ENCODE peak calls at places on chromosome 14, in five cellular contexts. One of them, this sample, is unnamed.
A peak's percentile ranks its signal among the peaks of the same experiment; 100 is the strongest.

GRCh38 chr14:105980224-105980623 is 453.8 kb downstream of the TMEM121 start:
- DNase-seq in trophoblast cell: no peak
- DNase-seq in H9: no peak
- DNase-seq in neuronal stem cell: no peak
- DNase-seq in IMR-90: no peak
- DNase-seq in this sample: no peak

GRCh38 chr14:99596071-99596627 is 7.9 kb downstream of the CCDC85C start:
- DNase-seq in IMR-90: no peak
- DNase-seq in H9: no peak
- DNase-seq in neuronal stem cell: no peak
- DNase-seq in trophoblast cell: no peak
- DNase-seq in this sample: no peak

GRCh38 chr14:29442720-29443119 is 484.9 kb downstream of the PRKD1 start:
- DNase-seq in H9: no peak
- DNase-seq in IMR-90: peak; percentile 79
- DNase-seq in trophoblast cell: no peak
- DNase-seq in neuronal stem cell: no peak
- DNase-seq in this sample: no peak

GRCh38 chr14:84482256-84483071 is 1047.5 kb upstream of the FLRT2 start:
- DNase-seq in trophoblast cell: no peak
- DNase-seq in H9: no peak
- DNase-seq in IMR-90: peak; percentile 75
- DNase-seq in neuronal stem cell: peak; percentile 12
- DNase-seq in this sample: no peak

GRCh38 chr14:30779210-30779609 is 95.1 kb upstream of the COCH start:
- DNase-seq in trophoblast cell: no peak
- DNase-seq in H9: no peak
- DNase-seq in IMR-90: peak; percentile 48
- DNase-seq in neuronal stem cell: no peak
- DNase-seq in this sample: no peak

GRCh38 chr14:24224618-24225071 is 7.5 kb downstream of the NEDD8 start:
- DNase-seq in neuronal stem cell: no peak
- DNase-seq in IMR-90: peak; percentile 87
- DNase-seq in trophoblast cell: no peak
- DNase-seq in H9: no peak
- DNase-seq in this sample: no peak

GRCh38 chr14:63875311-63875710 is 22.5 kb downstream of the SYNE2 start:
- DNase-seq in H9: no peak
- DNase-seq in IMR-90: peak; percentile 91
- DNase-seq in trophoblast cell: no peak
- DNase-seq in neuronal stem cell: no peak
- DNase-seq in this sample: no peak

GRCh38 chr14:61140271-61140670 is 140.9 kb downstream of the TMEM30B start:
- DNase-seq in H9: no peak
- DNase-seq in trophoblast cell: no peak
- DNase-seq in neuronal stem cell: no peak
- DNase-seq in IMR-90: peak; percentile 37
- DNase-seq in this sample: no peak

GRCh38 chr14:53599221-53599945 is 357.2 kb downstream of the BMP4 start:
- DNase-seq in H9: no peak
- DNase-seq in trophoblast cell: no peak
- DNase-seq in neuronal stem cell: no peak
- DNase-seq in IMR-90: peak; percentile 12
- DNase-seq in this sample: no peak

GRCh38 chr14:104895786-104896642 is 28.7 kb upstream of the PLD4 start:
- DNase-seq in trophoblast cell: no peak
- DNase-seq in neuronal stem cell: no peak
- DNase-seq in IMR-90: no peak
- DNase-seq in H9: peak; percentile 26
- DNase-seq in this sample: peak; percentile 46

GRCh38 chr14:103739793-103740501 is 24.3 kb downstream of the ZFYVE21 start:
- DNase-seq in H9: no peak
- DNase-seq in trophoblast cell: no peak
- DNase-seq in IMR-90: no peak
- DNase-seq in neuronal stem cell: no peak
- DNase-seq in this sample: no peak

GRCh38 chr14:89190779-89191513 is 226.1 kb downstream of the FOXN3 start:
- DNase-seq in H9: peak; percentile 43
- DNase-seq in trophoblast cell: peak; percentile 17
- DNase-seq in IMR-90: no peak
- DNase-seq in neuronal stem cell: peak; percentile 14
- DNase-seq in this sample: no peak

GRCh38 chr14:53742226-53742607 is 214.4 kb downstream of the BMP4 start:
- DNase-seq in IMR-90: no peak
- DNase-seq in H9: no peak
- DNase-seq in trophoblast cell: no peak
- DNase-seq in neuronal stem cell: peak; percentile 42
- DNase-seq in this sample: peak; percentile 29

GRCh38 chr14:77039285-77040058 is 11.0 kb upstream of the IRF2BPL start:
- DNase-seq in IMR-90: peak; percentile 69
- DNase-seq in trophoblast cell: no peak
- DNase-seq in H9: no peak
- DNase-seq in neuronal stem cell: no peak
- DNase-seq in this sample: no peak

GRCh38 chr14:23376477-23377200 is at the start of gene CMTM5:
- DNase-seq in IMR-90: no peak
- DNase-seq in H9: peak; percentile 66
- DNase-seq in trophoblast cell: no peak
- DNase-seq in neuronal stem cell: peak; percentile 51
- DNase-seq in this sample: peak; percentile 71

GRCh38 chr14:90611936-90612335 is 204.3 kb downstream of the TTC7B start:
- DNase-seq in neuronal stem cell: no peak
- DNase-seq in H9: no peak
- DNase-seq in trophoblast cell: no peak
- DNase-seq in IMR-90: no peak
- DNase-seq in this sample: no peak

GRCh38 chr14:47674148-47674545 is 1.3 kb downstream of the MDGA2 start:
- DNase-seq in H9: peak; percentile 38
- DNase-seq in neuronal stem cell: no peak
- DNase-seq in trophoblast cell: no peak
- DNase-seq in IMR-90: no peak
- DNase-seq in this sample: no peak

GRCh38 chr14:106491851-106492250 is 965.5 kb downstream of the TMEM121 start:
- DNase-seq in H9: no peak
- DNase-seq in trophoblast cell: no peak
- DNase-seq in IMR-90: no peak
- DNase-seq in neuronal stem cell: no peak
- DNase-seq in this sample: no peak

GRCh38 chr14:52360831-52361230 is 46.7 kb downstream of the PTGER2 start:
- DNase-seq in trophoblast cell: no peak
- DNase-seq in H9: no peak
- DNase-seq in neuronal stem cell: no peak
- DNase-seq in IMR-90: no peak
- DNase-seq in this sample: no peak

GRCh38 chr14:91374897-91375747 is 42.5 kb downstream of the CCDC88C start:
- DNase-seq in neuronal stem cell: peak; percentile 72
- DNase-seq in trophoblast cell: no peak
- DNase-seq in H9: no peak
- DNase-seq in IMR-90: no peak
- DNase-seq in this sample: no peak

GRCh38 chr14:104388011-104388521 is 191.5 kb upstream of the C14orf180 start:
- DNase-seq in neuronal stem cell: no peak
- DNase-seq in trophoblast cell: no peak
- DNase-seq in IMR-90: no peak
- DNase-seq in H9: peak; percentile 18
- DNase-seq in this sample: no peak

GRCh38 chr14:86673523-86673969 is 1143.6 kb downstream of the FLRT2 start:
- DNase-seq in IMR-90: peak; percentile 1
- DNase-seq in H9: no peak
- DNase-seq in trophoblast cell: no peak
- DNase-seq in neuronal stem cell: no peak
- DNase-seq in this sample: no peak

GRCh38 chr14:88515499-88516221 is 39.1 kb downstream of the PTPN21 start:
- DNase-seq in H9: no peak
- DNase-seq in trophoblast cell: no peak
- DNase-seq in neuronal stem cell: no peak
- DNase-seq in IMR-90: no peak
- DNase-seq in this sample: no peak

GRCh38 chr14:73634333-73634833 is 10.4 kb upstream of the DNAL1 start:
- DNase-seq in trophoblast cell: no peak
- DNase-seq in H9: peak; percentile 93
- DNase-seq in neuronal stem cell: peak; percentile 45
- DNase-seq in IMR-90: no peak
- DNase-seq in this sample: peak; percentile 93

GRCh38 chr14:30191639-30192279 is 264.1 kb upstream of the PRKD1 start:
- DNase-seq in trophoblast cell: no peak
- DNase-seq in IMR-90: peak; percentile 47
- DNase-seq in H9: no peak
- DNase-seq in neuronal stem cell: no peak
- DNase-seq in this sample: no peak

GRCh38 chr14:76011959-76012802 is 26.6 kb downstream of the IFT43 start:
- DNase-seq in IMR-90: peak; percentile 87
- DNase-seq in trophoblast cell: no peak
- DNase-seq in H9: peak; percentile 31
- DNase-seq in neuronal stem cell: no peak
- DNase-seq in this sample: no peak

GRCh38 chr14:31545328-31545727 is 15.9 kb upstream of the NUBPL start:
- DNase-seq in neuronal stem cell: no peak
- DNase-seq in IMR-90: no peak
- DNase-seq in H9: no peak
- DNase-seq in trophoblast cell: no peak
- DNase-seq in this sample: no peak

GRCh38 chr14:91171291-91171690 is 57.4 kb downstream of the DGLUCY start:
- DNase-seq in trophoblast cell: no peak
- DNase-seq in neuronal stem cell: no peak
- DNase-seq in H9: no peak
- DNase-seq in IMR-90: no peak
- DNase-seq in this sample: no peak

GRCh38 chr14:69636718-69637480 is 25.5 kb downstream of the SUSD6 start:
- DNase-seq in trophoblast cell: no peak
- DNase-seq in H9: no peak
- DNase-seq in IMR-90: no peak
- DNase-seq in neuronal stem cell: no peak
- DNase-seq in this sample: no peak
- H4K91ac ChIP-seq in trophoblast cell: no peak overlapping the region
- H4K91ac ChIP-seq in H9: no peak overlapping the region
- H4K91ac ChIP-seq in IMR-90: peak overlapping the region; percentile 49
- H4K91ac ChIP-seq in neuronal stem cell: no peak overlapping the region
- H4K91ac ChIP-seq in this sample: peak overlapping the region; percentile 63

GRCh38 chr14:81533536-81534343 is at the start of gene SEL1L:
- DNase-seq in IMR-90: peak; percentile 99
- DNase-seq in H9: peak; percentile 100
- DNase-seq in trophoblast cell: peak; percentile 100
- DNase-seq in neuronal stem cell: peak; percentile 100
- DNase-seq in this sample: peak; percentile 99
- H4K91ac ChIP-seq in IMR-90: no peak within 1 kb of the TSS
- H4K91ac ChIP-seq in H9: no peak within 1 kb of the TSS
- H4K91ac ChIP-seq in trophoblast cell: peak within 1 kb of the TSS; percentile 55
- H4K91ac ChIP-seq in neuronal stem cell: no peak within 1 kb of the TSS
- H4K91ac ChIP-seq in this sample: no peak within 1 kb of the TSS

DNA sequence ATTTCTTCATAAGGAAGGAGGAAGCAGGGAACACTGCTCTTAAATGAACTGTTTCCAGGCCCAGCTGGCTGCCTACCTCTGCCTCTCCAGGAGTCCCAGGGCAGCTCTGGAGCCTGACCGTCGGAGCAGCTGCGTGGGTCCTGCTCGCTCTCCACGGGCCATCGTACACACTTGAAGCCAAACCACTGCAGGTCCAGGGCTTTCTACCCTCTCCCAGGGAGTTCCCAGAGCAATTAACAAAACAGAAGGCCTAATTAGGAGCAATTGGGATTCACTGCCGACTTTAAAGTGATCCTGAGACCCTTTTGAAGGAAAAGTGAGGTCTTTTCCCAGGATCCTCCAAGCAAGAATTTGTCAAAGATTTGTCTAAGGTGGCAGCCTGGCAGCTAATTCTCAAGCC is 76.9 kb downstream of the OTX2 start:
- DNase-seq in neuronal stem cell: no peak
- DNase-seq in IMR-90: no peak
- DNase-seq in trophoblast cell: no peak
- DNase-seq in H9: peak; percentile 67
- DNase-seq in this sample: peak; percentile 63
- H4K91ac ChIP-seq in neuronal stem cell: no peak overlapping the region
- H4K91ac ChIP-seq in IMR-90: no peak overlapping the region
- H4K91ac ChIP-seq in trophoblast cell: no peak overlapping the region
- H4K91ac ChIP-seq in H9: no peak overlapping the region
- H4K91ac ChIP-seq in this sample: no peak overlapping the region

DNA sequence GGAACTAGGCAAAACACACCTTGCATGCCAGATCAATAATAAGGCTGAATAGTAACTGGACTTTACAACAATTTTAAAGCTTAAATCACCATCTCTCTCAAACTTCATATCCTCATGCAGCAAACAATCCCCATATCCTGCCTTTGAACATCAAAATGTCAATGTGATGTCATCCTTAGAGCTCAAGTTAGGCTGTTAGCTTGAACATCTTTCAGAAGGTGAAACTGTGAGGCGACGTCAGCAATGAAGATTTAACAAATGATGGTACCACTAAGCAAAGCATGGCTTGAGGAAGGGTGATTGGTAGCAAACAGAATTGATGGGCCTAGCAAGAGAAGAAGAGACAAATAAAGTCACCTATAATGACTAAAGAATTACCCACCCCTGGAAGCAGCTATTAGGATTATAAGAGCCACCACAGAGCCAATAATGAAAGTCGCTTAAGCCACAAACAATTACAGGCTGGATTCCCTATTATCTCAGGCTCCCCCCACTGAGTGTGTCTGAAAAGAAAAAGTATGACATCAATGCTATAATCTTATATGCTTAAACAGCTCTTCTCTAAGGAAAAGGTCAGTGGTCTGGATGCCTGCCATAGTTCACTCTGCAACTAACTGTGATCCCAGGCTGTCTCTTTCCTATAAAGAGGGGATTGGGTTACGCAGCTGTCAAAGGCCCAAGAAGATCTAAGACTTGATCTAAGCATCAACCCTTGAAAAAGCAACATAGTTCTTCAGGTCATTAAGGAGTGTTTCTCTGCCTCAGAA is 18.2 kb downstream of the EGLN3 start:
- DNase-seq in H9: no peak
- DNase-seq in trophoblast cell: no peak
- DNase-seq in neuronal stem cell: peak; percentile 76
- DNase-seq in IMR-90: no peak
- DNase-seq in this sample: no peak
- H4K91ac ChIP-seq in H9: no peak overlapping the region
- H4K91ac ChIP-seq in trophoblast cell: no peak overlapping the region
- H4K91ac ChIP-seq in neuronal stem cell: no peak overlapping the region
- H4K91ac ChIP-seq in IMR-90: no peak overlapping the region
- H4K91ac ChIP-seq in this sample: no peak overlapping the region

GRCh38 chr14:74636424-74637183 is 24.6 kb upstream of the LTBP2 start:
- DNase-seq in neuronal stem cell: no peak
- DNase-seq in H9: no peak
- DNase-seq in trophoblast cell: no peak
- DNase-seq in IMR-90: no peak
- DNase-seq in this sample: no peak
- H4K91ac ChIP-seq in neuronal stem cell: no peak overlapping the region
- H4K91ac ChIP-seq in H9: no peak overlapping the region
- H4K91ac ChIP-seq in trophoblast cell: no peak overlapping the region
- H4K91ac ChIP-seq in IMR-90: no peak overlapping the region
- H4K91ac ChIP-seq in this sample: no peak overlapping the region

GRCh38 chr14:20460458-20461229 is 590 bp downstream of the PIP4P1 start:
- DNase-seq in neuronal stem cell: no peak
- DNase-seq in H9: peak; percentile 63
- DNase-seq in IMR-90: no peak
- DNase-seq in trophoblast cell: peak; percentile 16
- DNase-seq in this sample: peak; percentile 75
- H4K91ac ChIP-seq in neuronal stem cell: no peak overlapping the region
- H4K91ac ChIP-seq in H9: no peak overlapping the region
- H4K91ac ChIP-seq in IMR-90: peak overlapping the region; percentile 53
- H4K91ac ChIP-seq in trophoblast cell: peak overlapping the region; percentile 96
- H4K91ac ChIP-seq in this sample: peak overlapping the region; percentile 83